ENCODE peak calls at places on chromosome 9, in four cellular contexts. V is stimulated activated CD8-positive, alpha-beta memory T cell treated with anti-CD3 and anti-CD28 coated beads, Interleukin-4, amount 100 ng/mL, for 4 hours; G is nephron progenitor cell; A is RPMI8226. P is an unnamed sample.

GRCh38 chr9:122040573-122041242 is 52.4 kb downstream of the TTLL11 start:
- DNase-seq in V (no peak), G (no peak), A (no peak), P (no peak)

GRCh38 chr9:123669355-123669754 is 260.6 kb downstream of the DENND1A start:
- DNase-seq in V (no peak), G (peak), A (no peak), P (no peak)

GRCh38 chr9:93076792-93077128 is 18.3 kb downstream of the SUSD3 start:
- DNase-seq in V (no peak), G (no peak), A (no peak), P (no peak)

GRCh38 chr9:33239922-33240321 is at the start of gene SPINK4:
- DNase-seq in V (no peak), G (no peak), A (no peak), P (no peak)

GRCh38 chr9:109471475-109471874 is 26.6 kb downstream of the PTPN3 start:
- DNase-seq in V (no peak), G (no peak), A (no peak), P (no peak)

GRCh38 chr9:127923771-127924170 is 6.8 kb downstream of the PIP5KL1 start:
- DNase-seq in V (no peak), G (no peak), A (no peak), P (no peak)

GRCh38 chr9:21558079-21558478 is 76.0 kb upstream of the IFNE start:
- DNase-seq in V (no peak), G (no peak), A (no peak), P (no peak)

GRCh38 chr9:12539602-12540001 is 153.6 kb upstream of the TYRP1 start:
- DNase-seq in V (no peak), G (no peak), A (no peak), P (no peak)

GRCh38 chr9:74666625-74667316 is 169.6 kb downstream of the RORB start:
- DNase-seq in V (no peak), G (no peak), A (no peak), P (no peak)

GRCh38 chr9:93111001-93111370 is 15.0 kb downstream of the CARD19 start:
- DNase-seq in V (no peak), G (no peak), A (no peak), P (no peak)

GRCh38 chr9:89225587-89225986 is 47.0 kb upstream of the SHC3 start:
- DNase-seq in V (no peak), G (no peak), A (no peak), P (no peak)

GRCh38 chr9:126674365-126675146 is 60.8 kb downstream of the LMX1B start:
- DNase-seq in V (no peak), G (no peak), A (no peak), P (no peak)

GRCh38 chr9:1659036-1659701 is 356.0 kb upstream of the SMARCA2 start:
- DNase-seq in V (no peak), G (no peak), A (no peak), P (no peak)

GRCh38 chr9:4515958-4516375 is 25.7 kb downstream of the SLC1A1 start:
- DNase-seq in V (no peak), G (no peak), A (no peak), P (no peak)

GRCh38 chr9:115883467-115884329 is 269.9 kb upstream of the PAPPA start:
- DNase-seq in V (no peak), G (peak), A (peak), P (peak)

GRCh38 chr9:86052556-86053468 is 46.5 kb downstream of the GOLM1 start:
- DNase-seq in V (no peak), G (no peak), A (no peak), P (no peak)

GRCh38 chr9:85978496-85978895 is 37.5 kb downstream of the NAA35 start:
- DNase-seq in V (no peak), G (no peak), A (no peak), P (no peak)

GRCh38 chr9:76365028-76365427 is 29.2 kb downstream of the RFK start:
- DNase-seq in V (no peak), G (no peak), A (no peak), P (no peak)

GRCh38 chr9:126851286-126851880 is 9.1 kb upstream of the ZBTB34 start:
- DNase-seq in V (no peak), G (no peak), A (no peak), P (no peak)

GRCh38 chr9:37836386-37836785 is 35.8 kb downstream of the DCAF10 start:
- DNase-seq in V (no peak), G (no peak), A (no peak), P (no peak)

GRCh38 chr9:124267271-124267807 is 9.6 kb downstream of the NEK6 start:
- DNase-seq in V (no peak), G (no peak), A (peak), P (no peak)

GRCh38 chr9:69293186-69293585 is 31.8 kb upstream of the ENTREP1 start:
- DNase-seq in V (no peak), G (no peak), A (peak), P (no peak)

GRCh38 chr9:18626046-18626698 is 152.2 kb downstream of the ADAMTSL1 start:
- DNase-seq in V (no peak), G (no peak), A (no peak), P (no peak)

GRCh38 chr9:74277532-74277931 is 219.6 kb upstream of the RORB start:
- DNase-seq in V (no peak), G (no peak), A (no peak), P (no peak)

GRCh38 chr9:110175275-110175968 is 32.5 kb downstream of the C9orf152 start:
- DNase-seq in V (no peak), G (no peak), A (no peak), P (no peak)

GRCh38 chr9:35911690-35912089 is 2.4 kb downstream of the SPAAR start:
- DNase-seq in V (no peak), G (no peak), A (no peak), P (no peak)

P was measured in HEK293T.